ENCODE peak calls at places on chromosomes 16 and 17, in ten cellular contexts. K is fibroblast of lung; V is tibial nerve; L is caudate nucleus; A is A549; M is cardiac muscle cell; R is naive thymus-derived CD4-positive, alpha-beta T cell; G is heart left ventricle; H is GM23248; D is RWPE1. F is an unnamed sample.

GRCh38 chr17:55411463-55411855 is 10.2 kb downstream of the MMD start:
- DNase-seq in K (no peak), V (no peak), L (no peak), A (no peak), M (no peak), R (no peak), G (no peak), H (no peak), D (no peak), F (no peak)

GRCh38 chr17:77208217-77208808 is 67.5 kb downstream of the SEC14L1 start:
- DNase-seq in K (peak), V (no peak), L (no peak), A (peak), M (peak), R (no peak), G (no peak), H (peak), D (no peak), F (no peak)

GRCh38 chr17:46782250-46782953 is 36.1 kb downstream of the WNT3 start:
- DNase-seq in K (no peak), V (no peak), L (no peak), A (peak), M (peak), R (no peak), G (no peak), H (peak), D (peak), F (no peak)

GRCh38 chr16:89504061-89504460 is 4.1 kb upstream of the SPG7 start:
- DNase-seq in K (no peak), V (no peak), L (no peak), A (no peak), M (no peak), R (no peak), G (no peak), H (no peak), D (no peak), F (no peak)

GRCh38 chr17:81405382-81406005 is 10.2 kb downstream of the BAHCC1 start:
- DNase-seq in K (no peak), V (no peak), L (no peak), A (no peak), M (peak), R (no peak), G (no peak), H (peak), D (no peak), F (no peak)

GRCh38 chr16:66947302-66948033 is 12.2 kb downstream of the CES2 start:
- DNase-seq in K (peak), V (peak), L (peak), A (peak), M (peak), R (peak), G (peak), H (peak), D (peak), F (no peak)

GRCh38 chr16:1700246-1700645 is 5.7 kb upstream of the MAPK8IP3 start:
- DNase-seq in K (no peak), V (no peak), L (no peak), A (no peak), M (no peak), R (no peak), G (no peak), H (no peak), D (no peak), F (no peak)

GRCh38 chr16:87564524-87564778 is 37.9 kb upstream of the JPH3 start:
- DNase-seq in K (no peak), V (no peak), L (no peak), A (no peak), M (no peak), R (no peak), G (no peak), H (no peak), D (no peak), F (no peak)

GRCh38 chr17:42289863-42290165 is 1.5 kb downstream of the STAT5A start:
- DNase-seq in K (no peak), V (no peak), L (no peak), A (no peak), M (no peak), R (peak), G (no peak), H (no peak), D (no peak), F (no peak)

GRCh38 chr17:57999496-58000017 is 7.5 kb downstream of the SRSF1 start:
- DNase-seq in K (peak), V (no peak), L (no peak), A (peak), M (peak), R (no peak), G (no peak), H (peak), D (no peak), F (no peak)

GRCh38 chr17:49401971-49402491 is 12.7 kb downstream of the PHB1 start:
- DNase-seq in K (no peak), V (no peak), L (peak), A (no peak), M (no peak), R (no peak), G (no peak), H (no peak), D (no peak), F (no peak)

GRCh38 chr16:68219708-68220378 is 16.1 kb downstream of the ESRP2 start:
- DNase-seq in K (no peak), V (no peak), L (no peak), A (no peak), M (no peak), R (no peak), G (no peak), H (no peak), D (no peak), F (no peak)

GRCh38 chr16:69187891-69188451 is 1.0 kb downstream of the SNTB2 start:
- DNase-seq in K (peak), V (peak), L (no peak), A (peak), M (peak), R (peak), G (no peak), H (peak), D (peak), F (no peak)

GRCh38 chr17:63442549-63443035 is 3.5 kb downstream of the CYB561 start:
- DNase-seq in K (no peak), V (no peak), L (no peak), A (peak), M (no peak), R (no peak), G (no peak), H (no peak), D (no peak), F (no peak)

GRCh38 chr16:25371342-25371741 is 113.7 kb upstream of the ZKSCAN2 start:
- DNase-seq in K (no peak), V (no peak), L (no peak), A (no peak), M (no peak), R (no peak), G (no peak), H (no peak), D (no peak), F (no peak)

GRCh38 chr17:17603178-17603894 is 11.8 kb upstream of the PEMT start:
- DNase-seq in K (no peak), V (no peak), L (no peak), A (no peak), M (no peak), R (no peak), G (peak), H (no peak), D (no peak), F (no peak)

GRCh38 chr17:60743812-60744211 is 66.2 kb downstream of the BCAS3 start:
- DNase-seq in K (peak), V (no peak), L (no peak), A (no peak), M (peak), R (no peak), G (no peak), H (peak), D (peak), F (peak)

GRCh38 chr16:86836503-86837125 is 258.3 kb downstream of the FOXL1 start:
- DNase-seq in K (peak), V (no peak), L (no peak), A (no peak), M (peak), R (no peak), G (no peak), H (peak), D (peak), F (no peak)

GRCh38 chr16:86252596-86252995 is 257.7 kb upstream of the FOXF1 start:
- DNase-seq in K (peak), V (no peak), L (no peak), A (peak), M (peak), R (no peak), G (no peak), H (peak), D (no peak), F (no peak)

GRCh38 chr16:52573365-52574104 is 26.6 kb upstream of the TOX3 start:
- DNase-seq in K (no peak), V (no peak), L (no peak), A (peak), M (no peak), R (no peak), G (no peak), H (no peak), D (no peak), F (no peak)

GRCh38 chr16:50372611-50373344 is 4.0 kb upstream of the BRD7 start:
- DNase-seq in K (no peak), V (no peak), L (no peak), A (peak), M (no peak), R (no peak), G (peak), H (peak), D (peak), F (no peak)

GRCh38 chr16:68298907-68299515 is 11.7 kb downstream of the SLC7A6OS start:
- DNase-seq in K (peak), V (peak), L (no peak), A (no peak), M (peak), R (no peak), G (no peak), H (peak), D (peak), F (no peak)

GRCh38 chr17:11768106-11768505 is 169.8 kb downstream of the DNAH9 start:
- DNase-seq in K (no peak), V (no peak), L (no peak), A (no peak), M (no peak), R (no peak), G (no peak), H (no peak), D (no peak), F (no peak)

GRCh38 chr17:36689089-36689667 is 87.8 kb downstream of the MRM1 start:
- DNase-seq in K (no peak), V (no peak), L (no peak), A (no peak), M (no peak), R (no peak), G (no peak), H (no peak), D (no peak), F (no peak)

GRCh38 chr17:61770752-61771533 is 92.4 kb downstream of the BRIP1 start:
- DNase-seq in K (peak), V (no peak), L (no peak), A (no peak), M (peak), R (no peak), G (no peak), H (peak), D (no peak), F (no peak)

GRCh38 chr17:10771142-10771541 is 32.8 kb downstream of the TMEM238L start:
- DNase-seq in K (no peak), V (no peak), L (no peak), A (no peak), M (no peak), R (no peak), G (no peak), H (no peak), D (no peak), F (no peak)

GRCh38 chr17:76053230-76054111 is 18.8 kb downstream of the SRP68 start:
- DNase-seq in K (peak), V (no peak), L (no peak), A (peak), M (peak), R (no peak), G (no peak), H (peak), D (peak), F (peak)
- H3K27ac ChIP-seq in K (no peak), V (no peak), L (no peak), A (no peak), M (peak), R (no peak), G (no peak), H (no peak), D (no peak), F (peak)

GRCh38 chr17:949623-950338 is 29.8 kb downstream of the NXN start:
- DNase-seq in K (no peak), V (no peak), L (no peak), A (no peak), M (no peak), R (no peak), G (peak), H (no peak), D (no peak), F (no peak)

GRCh38 chr17:951388-952132 is 28.0 kb downstream of the NXN start:
- DNase-seq in K (peak), V (no peak), L (no peak), A (peak), M (peak), R (no peak), G (peak), H (peak), D (peak), F (no peak)

GRCh38 chr17:945672-946071 is 33.9 kb downstream of the NXN start:
- DNase-seq in K (no peak), V (no peak), L (no peak), A (no peak), M (no peak), R (no peak), G (peak), H (no peak), D (no peak), F (no peak)

GRCh38 chr17:946510-947236 is 32.9 kb downstream of the NXN start:
- DNase-seq in K (no peak), V (no peak), L (no peak), A (no peak), M (no peak), R (no peak), G (no peak), H (no peak), D (no peak), F (no peak)

GRCh38 chr17:948284-948852 is 31.2 kb downstream of the NXN start:
- DNase-seq in K (no peak), V (no peak), L (no peak), A (no peak), M (no peak), R (no peak), G (peak), H (no peak), D (no peak), F (no peak)
- H3K27ac ChIP-seq in K (no peak), V (no peak), L (no peak), A (peak), M (peak), R (no peak), G (no peak), H (no peak), D (peak), F (peak)

GRCh38 chr17:48066656-48067055 is 18.5 kb downstream of the NFE2L1 start:
- DNase-seq in K (no peak), V (no peak), L (no peak), A (no peak), M (no peak), R (no peak), G (no peak), H (peak), D (no peak), F (no peak)

GRCh38 chr17:48067245-48067644 is 19.1 kb downstream of the NFE2L1 start:
- DNase-seq in K (no peak), V (no peak), L (no peak), A (no peak), M (no peak), R (no peak), G (no peak), H (no peak), D (no peak), F (no peak)

GRCh38 chr17:48064638-48065037 is 16.5 kb downstream of the NFE2L1 start:
- DNase-seq in K (no peak), V (no peak), L (no peak), A (no peak), M (no peak), R (no peak), G (no peak), H (no peak), D (no peak), F (no peak)

GRCh38 chr17:48068491-48068961 is 20.4 kb downstream of the NFE2L1 start:
- DNase-seq in K (peak), V (no peak), L (no peak), A (peak), M (no peak), R (no peak), G (no peak), H (peak), D (no peak), F (no peak)

GRCh38 chr17:48066192-48066591 is 18.0 kb downstream of the NFE2L1 start:
- DNase-seq in K (no peak), V (no peak), L (no peak), A (no peak), M (no peak), R (no peak), G (no peak), H (no peak), D (no peak), F (no peak)
- H3K27ac ChIP-seq in K (no peak), V (no peak), L (no peak), A (no peak), M (no peak), R (no peak), G (no peak), H (peak), D (peak), F (peak)

DNA sequence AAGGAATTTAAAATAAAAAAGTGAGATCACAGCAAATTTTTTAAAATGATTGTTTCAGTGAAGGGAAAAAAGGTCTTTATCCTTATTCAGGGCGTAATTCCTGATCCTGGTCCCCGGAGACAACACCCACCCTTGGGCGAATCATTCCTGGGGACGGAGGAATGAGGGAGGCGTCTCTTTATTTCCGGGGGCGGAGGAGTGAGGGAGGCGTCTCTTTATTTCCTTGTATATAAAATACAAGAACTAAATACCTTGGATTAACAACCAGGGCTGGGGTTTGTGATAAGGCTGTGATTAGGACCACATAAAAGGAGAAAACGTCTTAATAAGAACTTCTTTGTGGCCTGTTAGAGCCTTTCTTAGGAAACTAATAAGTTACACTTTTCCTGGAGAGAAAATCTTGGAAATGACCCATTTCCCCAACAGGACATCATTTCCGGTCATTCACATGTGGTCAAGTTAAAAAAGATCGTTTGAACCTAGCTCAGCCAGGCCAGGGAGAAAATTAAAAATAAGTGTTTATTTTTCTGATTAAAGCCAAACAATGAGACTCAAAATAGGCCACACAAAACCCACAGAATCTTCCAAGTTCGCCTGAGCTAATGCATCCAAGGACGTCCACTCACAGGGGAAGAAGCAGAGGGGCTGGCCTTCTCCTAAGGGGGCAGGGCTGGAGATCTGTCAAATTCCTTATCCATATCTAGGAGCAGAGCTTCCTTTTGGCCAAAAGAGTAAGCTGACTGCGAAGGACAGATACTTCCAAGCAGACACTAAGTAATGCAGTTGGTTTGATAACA is 98.1 kb downstream of the MRM3 start:
- DNase-seq in K (peak), V (no peak), L (no peak), A (no peak), M (peak), R (no peak), G (no peak), H (peak), D (peak), F (no peak)
- H3K27ac ChIP-seq in K (peak), V (peak), L (peak), A (no peak), M (peak), R (no peak), G (peak), H (peak), D (peak), F (peak)

GRCh38 chr16:81451753-81452680 is 7.4 kb downstream of the CMIP start:
- DNase-seq in K (no peak), V (no peak), L (no peak), A (no peak), M (peak), R (peak), G (no peak), H (no peak), D (no peak), F (no peak)

GRCh38 chr16:81448154-81449131 is 3.8 kb downstream of the CMIP start:
- DNase-seq in K (no peak), V (no peak), L (no peak), A (no peak), M (no peak), R (no peak), G (no peak), H (no peak), D (peak), F (no peak)

GRCh38 chr16:81449241-81449640 is 4.6 kb downstream of the CMIP start:
- DNase-seq in K (no peak), V (no peak), L (no peak), A (no peak), M (no peak), R (no peak), G (no peak), H (no peak), D (no peak), F (no peak)

GRCh38 chr16:81450783-81451491 is 6.3 kb downstream of the CMIP start:
- DNase-seq in K (no peak), V (no peak), L (no peak), A (no peak), M (no peak), R (no peak), G (no peak), H (no peak), D (no peak), F (no peak)

DNA sequence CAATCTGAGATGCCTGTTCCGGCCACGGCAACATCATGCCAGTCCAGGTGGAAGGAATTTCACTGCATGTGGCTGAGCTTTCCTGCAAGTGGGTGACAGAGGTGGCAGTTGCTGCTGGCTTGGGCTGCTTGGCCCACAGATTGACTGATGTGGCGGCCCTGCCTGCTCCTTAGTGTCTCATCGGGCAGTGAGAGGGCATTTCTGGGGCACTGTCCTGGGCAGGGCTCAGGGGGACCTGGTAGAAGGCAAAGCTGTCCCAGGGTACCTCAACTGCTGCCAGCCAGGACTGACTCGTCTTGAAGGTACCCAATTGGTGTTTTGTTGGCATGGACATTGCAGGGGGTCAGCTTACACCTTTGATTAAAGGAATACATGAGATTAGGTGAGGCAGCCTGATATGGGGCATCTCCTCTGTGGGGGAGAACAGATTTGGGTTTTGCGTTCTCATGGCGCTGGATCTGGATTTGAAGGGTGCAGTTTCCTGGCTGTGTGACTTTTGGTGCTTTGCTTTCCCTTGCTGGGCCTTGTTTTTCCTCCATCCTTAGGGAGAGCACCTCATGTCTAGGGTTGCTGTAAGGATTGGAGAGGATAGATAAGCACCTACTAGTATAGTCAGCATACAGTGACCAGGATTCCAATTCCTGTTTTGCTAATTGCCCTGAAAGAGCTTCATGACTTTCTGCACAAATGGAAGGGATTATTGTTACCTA is 5.4 kb downstream of the CMIP start:
- DNase-seq in K (no peak), V (no peak), L (no peak), A (no peak), M (no peak), R (no peak), G (no peak), H (no peak), D (no peak), F (no peak)
- H3K27ac ChIP-seq in K (no peak), V (no peak), L (no peak), A (peak), M (no peak), R (no peak), G (no peak), H (no peak), D (no peak), F (no peak)

GRCh38 chr16:74564451-74564984 is 42.4 kb downstream of the GLG1 start:
- DNase-seq in K (no peak), V (no peak), L (no peak), A (no peak), M (no peak), R (no peak), G (no peak), H (no peak), D (no peak), F (no peak)
- H3K27ac ChIP-seq in K (no peak), V (no peak), L (no peak), A (no peak), M (no peak), R (peak), G (no peak), H (no peak), D (no peak), F (no peak)